ENCODE peak calls at places on chromosomes 13 and 19, in four cellular contexts. R, W, B and A are unnamed samples.

GRCh38 chr13:98327326-98328314 is 150.6 kb upstream of the RNF113B start:
- DNase-seq in R (peak), W (no peak), B (no peak), A (no peak)

GRCh38 chr19:4077800-4078683 is 11.3 kb upstream of the ZBTB7A start:
- DNase-seq in R (peak), W (peak), B (peak), A (peak)

GRCh38 chr13:106987435-106987800 is 419.5 kb upstream of the ARGLU1 start:
- DNase-seq in R (no peak), W (no peak), B (no peak), A (peak)

GRCh38 chr13:30346159-30346788 is 38.9 kb upstream of the KATNAL1 start:
- DNase-seq in R (no peak), W (no peak), B (no peak), A (no peak)

GRCh38 chr13:94534171-94534570 is 54.7 kb upstream of the DCT start:
- DNase-seq in R (no peak), W (no peak), B (no peak), A (no peak)

GRCh38 chr19:18419195-18419698 is at the start of gene SSBP4:
- DNase-seq in R (peak), W (peak), B (peak), A (peak)

GRCh38 chr13:106277483-106278154 is 257.8 kb downstream of the EFNB2 start:
- DNase-seq in R (peak), W (no peak), B (no peak), A (peak)

GRCh38 chr13:101146101-101146898 is 270.0 kb downstream of the NALCN start:
- DNase-seq in R (no peak), W (no peak), B (no peak), A (no peak)

GRCh38 chr13:99074693-99075092 is 96.8 kb upstream of the DOCK9 start:
- DNase-seq in R (no peak), W (no peak), B (no peak), A (no peak)

GRCh38 chr19:55251296-55252081 is 7.3 kb downstream of the PPP6R1 start:
- DNase-seq in R (no peak), W (no peak), B (no peak), A (no peak)

GRCh38 chr13:110420626-110421025 is 113.5 kb downstream of the COL4A2 start:
- DNase-seq in R (no peak), W (no peak), B (no peak), A (peak)

GRCh38 chr13:80296638-80297037 is 44.3 kb downstream of the SPRY2 start:
- DNase-seq in R (peak), W (no peak), B (no peak), A (no peak)

GRCh38 chr13:42638101-42638500 is 64.1 kb downstream of the TNFSF11 start:
- DNase-seq in R (no peak), W (no peak), B (no peak), A (no peak)

GRCh38 chr19:33273881-33274662 is 28.3 kb downstream of the CEBPA start:
- DNase-seq in R (no peak), W (peak), B (peak), A (peak)

GRCh38 chr19:4102339-4103072 is 21.4 kb downstream of the MAP2K2 start:
- DNase-seq in R (no peak), W (no peak), B (no peak), A (no peak)

GRCh38 chr13:90500569-90500968 is 846.9 kb upstream of the MIR17HG start:
- DNase-seq in R (no peak), W (no peak), B (no peak), A (no peak)
- H3K27ac ChIP-seq in R (no peak), W (no peak), B (no peak), A (no peak)

DNA sequence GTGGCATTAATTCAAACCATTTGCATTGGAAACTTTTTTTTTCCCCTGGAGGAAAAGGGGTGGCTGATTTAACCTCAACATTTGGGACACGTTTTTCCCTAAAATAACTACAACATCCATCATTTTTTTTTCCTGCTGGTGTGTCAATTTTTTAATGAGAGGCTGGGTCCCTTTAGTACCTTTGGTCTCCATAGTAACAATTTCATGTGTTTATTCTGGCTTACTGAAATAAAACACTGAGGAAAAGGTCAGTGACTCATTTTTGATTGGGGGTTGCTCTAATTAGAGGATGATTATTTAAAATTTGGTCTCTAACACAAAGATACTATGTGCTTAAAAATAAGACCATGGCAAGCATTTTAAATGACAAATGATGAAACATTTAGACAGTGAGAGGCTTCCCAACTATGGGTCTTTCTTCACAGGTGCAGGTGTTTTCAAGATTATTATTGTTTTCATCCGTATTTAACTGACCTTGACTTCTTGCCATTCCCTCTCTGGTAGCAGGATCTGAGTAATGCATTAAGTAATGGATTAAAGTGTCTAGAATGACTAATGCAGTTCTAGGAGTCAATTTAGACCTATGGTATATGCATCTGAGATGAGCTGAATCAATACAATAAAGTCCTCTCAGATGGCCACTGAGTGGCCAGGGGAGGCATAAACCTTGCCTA is 406.4 kb downstream of the KCNRG start:
- DNase-seq in R (no peak), W (no peak), B (no peak), A (no peak)
- H3K27ac ChIP-seq in R (no peak), W (no peak), B (no peak), A (peak)

GRCh38 chr19:35438527-35438926 is 9.5 kb upstream of the FFAR2 start:
- DNase-seq in R (no peak), W (no peak), B (no peak), A (no peak)
- H3K27ac ChIP-seq in R (no peak), W (no peak), B (no peak), A (no peak)

GRCh38 chr19:40266912-40267600 is 18.1 kb downstream of the AKT2 start:
- DNase-seq in R (no peak), W (no peak), B (no peak), A (no peak)

GRCh38 chr19:40271706-40272105 is 13.4 kb downstream of the AKT2 start:
- DNase-seq in R (no peak), W (no peak), B (no peak), A (no peak)

GRCh38 chr19:40270362-40271089 is 14.6 kb downstream of the AKT2 start:
- DNase-seq in R (peak), W (no peak), B (no peak), A (no peak)

GRCh38 chr19:40267601-40267997 is 17.5 kb downstream of the AKT2 start:
- DNase-seq in R (no peak), W (no peak), B (no peak), A (no peak)

GRCh38 chr19:40269216-40269940 is 15.8 kb downstream of the AKT2 start:
- DNase-seq in R (no peak), W (no peak), B (no peak), A (no peak)
- H3K27ac ChIP-seq in R (no peak), W (no peak), B (no peak), A (no peak)

DNA sequence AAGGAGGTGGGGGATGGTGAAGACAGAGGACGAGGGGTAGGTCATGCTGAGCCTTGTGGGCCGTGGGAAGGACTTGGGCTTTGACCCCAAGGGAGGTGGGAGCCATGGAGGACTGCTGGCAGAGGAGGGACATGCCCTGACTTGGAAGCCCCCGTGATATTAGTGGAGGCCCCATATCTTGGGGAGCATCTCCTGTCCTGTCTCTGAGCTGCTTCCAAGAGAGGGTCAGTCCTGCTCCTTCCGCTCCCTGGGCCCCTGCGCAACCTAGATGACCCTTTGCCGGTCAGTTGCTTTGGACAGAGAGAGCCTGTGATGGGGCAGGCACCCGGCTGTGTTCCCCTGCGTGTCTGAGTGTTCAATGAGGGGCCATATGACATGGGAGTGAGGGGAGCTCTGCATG is 5.2 kb downstream of the TLE6 start:
- DNase-seq in R (no peak), W (no peak), B (no peak), A (no peak)
- H3K27ac ChIP-seq in R (no peak), W (peak), B (peak), A (peak)

DNA sequence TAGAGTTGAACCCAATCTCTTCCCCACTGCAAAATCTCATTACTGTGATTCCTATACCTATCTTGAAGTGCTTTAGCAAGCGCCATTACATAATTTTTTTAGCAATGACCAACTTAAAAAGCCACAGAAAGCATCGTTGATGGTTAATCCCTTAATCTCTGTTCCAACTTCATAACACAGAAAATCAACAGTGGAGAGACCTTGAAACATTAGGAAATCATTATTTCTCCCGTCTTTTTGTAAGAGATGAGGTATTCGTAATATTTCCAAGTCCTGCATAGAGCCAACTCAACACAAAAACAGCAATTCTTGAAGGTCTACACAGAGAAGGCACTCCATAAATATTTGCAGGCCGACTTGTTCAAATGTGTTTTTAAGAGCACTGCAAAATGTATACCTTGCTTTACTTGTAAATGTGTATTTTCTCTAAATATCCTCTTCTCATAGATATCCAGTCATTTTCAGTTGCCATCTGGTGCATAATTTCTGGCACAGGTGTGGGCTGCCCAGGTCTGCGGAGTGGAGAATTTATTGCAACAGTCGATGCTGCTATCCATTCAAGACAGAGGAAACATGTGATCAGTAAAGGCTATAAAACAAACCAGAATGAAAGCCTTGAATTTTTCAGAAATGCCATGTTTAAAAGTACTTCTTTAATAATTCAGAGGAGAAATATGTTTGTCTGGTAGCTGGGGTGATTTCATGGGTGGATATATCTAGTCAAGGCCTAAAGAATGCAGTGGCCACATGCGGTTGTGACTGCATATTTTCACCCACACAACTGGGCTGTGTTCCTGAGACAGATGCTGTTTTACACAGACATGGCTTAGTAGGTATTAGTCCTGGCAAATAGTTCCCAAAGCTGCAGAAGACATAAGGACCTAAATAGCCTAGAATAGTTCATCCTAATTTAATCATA is 234.3 kb upstream of the STARD13 start:
- DNase-seq in R (no peak), W (no peak), B (no peak), A (no peak)
- H3K27ac ChIP-seq in R (no peak), W (no peak), B (peak), A (no peak)

GRCh38 chr19:1146418-1146711 is 27.7 kb downstream of the SBNO2 start:
- DNase-seq in R (no peak), W (no peak), B (no peak), A (no peak)

GRCh38 chr19:1146858-1147780 is 26.9 kb downstream of the SBNO2 start:
- DNase-seq in R (no peak), W (no peak), B (no peak), A (no peak)

GRCh38 chr19:1145635-1146417 is 28.2 kb downstream of the SBNO2 start:
- DNase-seq in R (no peak), W (no peak), B (no peak), A (no peak)

GRCh38 chr19:1149259-1150045 is 24.6 kb downstream of the SBNO2 start:
- DNase-seq in R (no peak), W (no peak), B (no peak), A (no peak)

GRCh38 chr19:1147934-1148549 is 26.0 kb downstream of the SBNO2 start:
- DNase-seq in R (no peak), W (no peak), B (no peak), A (no peak)
- H3K27ac ChIP-seq in R (peak), W (no peak), B (no peak), A (no peak)

DNA sequence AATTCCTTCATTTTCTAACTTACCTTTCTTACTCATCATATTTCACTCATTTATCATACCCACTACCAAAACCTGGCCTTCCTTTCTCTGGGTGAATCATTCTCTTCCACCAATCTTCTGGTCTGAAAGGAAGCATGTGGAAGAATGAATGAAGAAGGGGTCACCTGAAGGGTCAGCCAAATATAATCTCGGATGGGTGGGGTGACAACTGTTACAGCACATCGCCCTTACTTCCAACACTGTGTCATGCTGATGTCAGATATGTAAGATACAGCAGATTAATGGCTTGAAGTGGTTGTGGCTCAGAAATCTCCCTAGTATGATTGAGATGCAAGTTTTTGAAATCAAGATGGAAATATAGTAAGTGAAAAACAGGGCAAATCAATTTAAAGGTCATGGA is 401.7 kb upstream of the HTR2A start:
- DNase-seq in R (no peak), W (no peak), B (no peak), A (no peak)
- H3K27ac ChIP-seq in R (no peak), W (no peak), B (no peak), A (no peak)

DNA sequence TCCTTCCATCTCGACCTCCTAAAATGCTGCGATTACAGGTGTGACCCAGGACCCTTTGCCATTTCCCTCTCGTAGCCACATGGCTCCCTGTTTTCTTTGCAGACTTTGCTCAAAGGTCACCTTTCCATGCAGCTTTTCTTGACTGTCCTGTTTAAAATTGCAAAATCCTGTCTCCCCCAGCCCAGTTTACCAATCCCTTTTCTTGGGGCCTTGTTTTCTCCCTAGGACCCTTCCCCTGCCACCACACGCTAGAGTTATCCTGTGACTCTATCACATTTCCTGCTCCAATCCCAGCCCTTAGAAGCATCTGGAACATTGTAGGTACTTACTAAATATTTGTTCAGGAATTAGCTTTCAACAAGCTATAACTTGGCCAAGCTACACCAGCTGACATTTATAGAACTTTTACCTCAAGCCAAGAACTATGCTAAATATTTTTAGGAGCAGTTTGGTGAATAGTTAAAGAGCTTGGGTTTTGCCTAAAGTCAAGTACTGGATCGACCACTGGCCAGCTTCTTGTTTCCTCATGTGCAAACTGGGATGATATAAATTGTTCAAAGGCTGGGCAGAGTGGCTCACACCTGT is 9.1 kb upstream of the SERTAD3 start:
- DNase-seq in R (no peak), W (no peak), B (no peak), A (no peak)
- H3K27ac ChIP-seq in R (no peak), W (no peak), B (no peak), A (no peak)

DNA sequence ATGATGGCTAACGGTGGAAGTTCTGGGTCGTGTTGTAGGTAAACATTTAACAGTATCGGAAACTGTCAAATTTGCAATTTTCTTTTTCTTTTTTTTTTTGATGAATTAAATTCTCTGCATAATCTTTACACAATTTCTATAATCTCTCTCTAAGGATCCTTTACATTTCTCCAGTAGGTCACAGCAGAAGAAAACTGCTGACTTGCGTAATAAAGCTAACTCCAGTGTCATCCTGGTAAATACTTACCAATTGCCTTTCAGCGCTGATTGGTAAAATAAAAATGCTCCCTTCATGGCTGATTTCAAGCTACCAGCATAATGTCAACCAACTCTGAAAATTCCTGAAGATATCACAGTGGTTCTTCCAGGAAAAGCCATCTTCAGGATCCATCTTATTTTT is 510.5 kb upstream of the ATXN8OS start:
- DNase-seq in R (no peak), W (no peak), B (no peak), A (no peak)
- H3K27ac ChIP-seq in R (no peak), W (no peak), B (no peak), A (no peak)